ENCODE peak calls at places on chromosomes 6 and 20, in eight cellular contexts. N is sigmoid colon, P is heart right ventricle, G is pancreas, S is brain microvascular endothelial cell, R is K562, W is left ventricle myocardium inferior, E is ascending aorta. C is an unnamed sample.

GRCh38 chr6:167141667-167142432 is 15.9 kb downstream of the GPR31 start:
- DNase-seq in S (no peak), G (no peak), E (no peak), R (peak), P (peak), N (no peak), W (peak), C (no peak)

GRCh38 chr6:35359744-35360348 is 17.5 kb downstream of the PPARD start:
- DNase-seq in S (peak), W (peak), G (peak), N (peak), P (peak), R (no peak), E (no peak), C (no peak)

GRCh38 chr6:138456393-138456775 is 42.9 kb downstream of the NHSL1 start:
- DNase-seq in S (no peak), E (no peak), G (no peak), P (no peak), R (no peak), N (no peak), W (no peak), C (no peak)

GRCh38 chr20:1588869-1589460 is 30.8 kb downstream of the SIRPB1 start:
- DNase-seq in R (no peak), S (no peak), E (no peak), W (no peak), N (no peak), G (no peak), P (no peak), C (no peak)

GRCh38 chr20:1171461-1172093 is 13.2 kb downstream of the TMEM74B start:
- DNase-seq in W (no peak), P (peak), E (no peak), R (peak), N (no peak), S (no peak), G (no peak), C (no peak)

GRCh38 chr6:116954938-116955337 is 77.9 kb downstream of the RFX6 start:
- DNase-seq in R (no peak), E (no peak), W (no peak), P (no peak), G (peak), N (no peak), S (no peak), C (no peak)

GRCh38 chr6:3259491-3259958 is 778 bp downstream of the PSMG4 start:
- DNase-seq in P (peak), R (peak), N (no peak), S (peak), E (no peak), W (peak), G (no peak), C (no peak)

GRCh38 chr6:169225887-169226286 is 27.8 kb downstream of the THBS2 start:
- DNase-seq in R (no peak), E (peak), S (no peak), N (peak), G (no peak), W (no peak), P (no peak), C (peak)

GRCh38 chr6:114564302-114564933 is 221.6 kb upstream of the HS3ST5 start:
- DNase-seq in N (no peak), R (no peak), W (no peak), P (no peak), S (no peak), G (no peak), E (no peak), C (no peak)

GRCh38 chr6:51029576-51029975 is 210.9 kb downstream of the TFAP2B start:
- DNase-seq in S (peak), R (no peak), E (no peak), G (no peak), N (no peak), W (no peak), P (no peak), C (no peak)

GRCh38 chr6:142218441-142218840 is 71.4 kb downstream of the VTA1 start:
- DNase-seq in S (no peak), P (no peak), N (no peak), E (no peak), G (no peak), R (no peak), W (no peak), C (no peak)

GRCh38 chr6:76230711-76231110 is 158.2 kb upstream of the IMPG1 start:
- DNase-seq in R (no peak), W (no peak), G (no peak), E (no peak), N (no peak), S (no peak), P (no peak), C (no peak)

GRCh38 chr6:140857734-140858380 is 1274.9 kb upstream of the GJE1 start:
- DNase-seq in W (no peak), P (no peak), S (peak), G (no peak), E (no peak), N (no peak), R (no peak), C (no peak)

GRCh38 chr20:50292324-50293243 is 102.0 kb downstream of the CEBPB start:
- DNase-seq in E (peak), P (peak), N (peak), S (peak), G (peak), W (peak), R (peak), C (no peak)

GRCh38 chr6:20173833-20174796 is 38.2 kb downstream of the MBOAT1 start:
- DNase-seq in P (no peak), R (no peak), W (no peak), N (no peak), S (no peak), E (no peak), G (no peak), C (no peak)

GRCh38 chr20:33893314-33893713 is 82.2 kb downstream of the CHMP4B start:
- DNase-seq in E (no peak), P (no peak), G (no peak), W (no peak), N (no peak), S (peak), R (no peak), C (no peak)

GRCh38 chr6:142285235-142286087 is 16.3 kb upstream of the ADGRG6 start:
- DNase-seq in S (no peak), W (no peak), R (no peak), E (no peak), N (no peak), P (no peak), G (no peak), C (no peak)

GRCh38 chr6:14881399-14881798 is 364.5 kb upstream of the JARID2 start:
- DNase-seq in N (no peak), R (no peak), G (no peak), P (no peak), E (no peak), S (peak), W (no peak), C (no peak)

GRCh38 chr6:151566557-151566956 is 72.7 kb downstream of the CCDC170 start:
- DNase-seq in G (no peak), P (no peak), N (no peak), R (no peak), W (no peak), E (no peak), S (no peak), C (no peak)

GRCh38 chr6:145673504-145673903 is 61.8 kb downstream of the EPM2A start:
- DNase-seq in P (no peak), R (no peak), W (no peak), S (no peak), E (no peak), G (no peak), N (peak), C (no peak)

GRCh38 chr6:140341272-140341671 is 966.8 kb upstream of the CITED2 start:
- DNase-seq in R (no peak), G (no peak), W (no peak), N (no peak), P (no peak), S (no peak), E (no peak), C (no peak)

GRCh38 chr6:41846666-41847237 is 48.4 kb downstream of the USP49 start:
- DNase-seq in R (peak), P (no peak), E (peak), G (peak), N (peak), S (peak), W (no peak), C (no peak)

GRCh38 chr6:26554669-26555504 is 16.7 kb downstream of the HMGN4 start:
- DNase-seq in E (no peak), G (no peak), S (peak), W (peak), N (no peak), R (peak), P (no peak), C (no peak)

GRCh38 chr6:161393839-161394364 is 120.0 kb upstream of the AGPAT4 start:
- DNase-seq in R (peak), W (no peak), G (no peak), P (no peak), S (peak), E (no peak), N (no peak), C (peak)

GRCh38 chr6:113860165-113860955 is 3.2 kb downstream of the MARCKS start:
- DNase-seq in P (peak), N (peak), G (peak), S (no peak), W (peak), R (no peak), E (no peak), C (peak)

GRCh38 chr6:166667886-166668620 is 41.0 kb upstream of the RPS6KA2 start:
- DNase-seq in G (no peak), P (no peak), W (no peak), R (no peak), E (no peak), N (no peak), S (no peak), C (peak)

GRCh38 chr6:123802351-123802696 is 1.3 kb upstream of the NKAIN2 start:
- DNase-seq in N (no peak), E (no peak), S (no peak), P (no peak), G (no peak), R (no peak), W (no peak), C (no peak)

GRCh38 chr6:167699141-167700036 is 127.3 kb upstream of the AFDN start:
- DNase-seq in S (peak), N (peak), G (no peak), W (peak), P (peak), R (no peak), E (peak), C (no peak)

GRCh38 chr6:170031096-170031471 is 259.8 kb downstream of the DLL1 start:
- DNase-seq in S (no peak), E (no peak), N (peak), P (no peak), W (peak), G (peak), R (no peak), C (no peak)

GRCh38 chr6:2688416-2689064 is 62.2 kb downstream of the MYLK4 start:
- DNase-seq in E (no peak), G (no peak), P (no peak), N (no peak), S (peak), R (peak), W (no peak), C (no peak)

GRCh38 chr20:9411833-9412232 is 102.6 kb upstream of the LAMP5 start:
- DNase-seq in G (no peak), N (no peak), P (no peak), S (no peak), E (no peak), W (no peak), R (no peak), C (no peak)

GRCh38 chr6:44262467-44263356 is 2.6 kb downstream of the NFKBIE start:
- DNase-seq in S (no peak), N (no peak), G (no peak), P (no peak), E (no peak), W (no peak), R (no peak), C (no peak)

GRCh38 chr20:58210398-58210747 is 18.1 kb downstream of the ANKRD60 start:
- DNase-seq in E (no peak), S (no peak), G (no peak), W (no peak), N (no peak), R (no peak), P (no peak), C (no peak)

GRCh38 chr6:150929403-150929802 is 63.9 kb downstream of the MTHFD1L start:
- DNase-seq in P (no peak), E (peak), R (no peak), G (no peak), W (no peak), S (no peak), N (no peak), C (no peak)

GRCh38 chr6:124200661-124201060 is 397.0 kb downstream of the NKAIN2 start:
- DNase-seq in S (no peak), G (no peak), R (no peak), N (no peak), P (no peak), W (no peak), E (no peak), C (no peak)

GRCh38 chr6:33419580-33420492 is at the start of gene SYNGAP1:
- DNase-seq in P (peak), W (peak), R (peak), N (peak), E (peak), G (no peak), S (peak), C (peak)

GRCh38 chr6:33418690-33419291 is 884 bp upstream of the CUTA start:
- DNase-seq in R (peak), G (no peak), S (peak), P (no peak), W (no peak), N (no peak), E (no peak), C (no peak)

GRCh38 chr6:33416386-33417126 is 1.4 kb downstream of the CUTA start:
- DNase-seq in W (no peak), S (no peak), N (no peak), R (no peak), P (no peak), E (no peak), G (no peak), C (no peak)

GRCh38 chr6:33417127-33417902 is 592 bp downstream of the CUTA start:
- DNase-seq in R (peak), W (no peak), S (peak), E (no peak), N (no peak), G (no peak), P (no peak), C (no peak)

GRCh38 chr6:33417903-33418689 is at the start of gene CUTA:
- DNase-seq in P (peak), N (peak), S (peak), E (peak), W (peak), R (peak), G (peak), C (peak)
- TF ChIP-seq CTCF in P (peak), N (no peak), S (peak), E (no peak), W (peak), R (peak), G (no peak), C (peak)

GRCh38 chr6:74607934-74608333 is 597.9 kb downstream of the COL12A1 start:
- DNase-seq in W (no peak), R (no peak), P (no peak), E (no peak), N (no peak), S (no peak), G (no peak), C (no peak)
- H3K27ac ChIP-seq in W (no peak), R (no peak), P (no peak), E (peak), N (no peak), S (peak), G (no peak), C (no peak)

GRCh38 chr20:63478346-63479302 is 6.2 kb upstream of the KCNQ2 start:
- DNase-seq in P (no peak), R (no peak), E (no peak), G (no peak), S (no peak), W (no peak), N (no peak), C (no peak)
- TF ChIP-seq CTCF in P (no peak), R (no peak), E (no peak), G (no peak), S (no peak), W (no peak), N (no peak), C (no peak)

GRCh38 chr6:31049518-31049917 is 39.2 kb downstream of the MUC22 start:
- DNase-seq in P (no peak), E (no peak), G (no peak), S (no peak), N (no peak), R (no peak), W (no peak), C (no peak)

GRCh38 chr6:31042801-31043200 is 32.5 kb downstream of the MUC22 start:
- DNase-seq in S (peak), P (peak), G (no peak), N (no peak), E (no peak), R (peak), W (peak), C (no peak)

GRCh38 chr6:31053873-31054272 is 43.6 kb downstream of the MUC22 start:
- DNase-seq in S (no peak), G (no peak), W (peak), P (peak), R (no peak), N (no peak), E (no peak), C (no peak)

DNA sequence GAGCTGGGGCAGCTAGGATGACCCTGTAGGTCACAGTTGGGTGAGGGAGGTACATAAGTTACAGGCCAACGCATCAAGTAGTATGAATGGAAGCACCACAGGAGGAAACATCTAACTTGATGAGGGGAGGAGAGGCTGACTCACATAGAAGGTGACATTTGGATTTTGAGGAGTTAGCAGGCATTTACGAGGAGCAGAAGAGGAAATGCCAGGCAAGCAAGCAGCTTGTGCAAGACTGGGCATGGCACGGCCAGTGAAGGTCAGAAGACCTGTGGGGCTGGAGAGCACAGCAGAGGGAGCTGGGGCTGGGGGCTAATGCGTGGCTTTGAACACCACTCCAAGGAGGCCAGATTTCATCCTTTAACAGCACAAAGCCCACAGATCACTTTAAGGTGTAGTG is 37.8 kb downstream of the MUC22 start:
- DNase-seq in E (no peak), W (no peak), G (no peak), S (no peak), N (no peak), P (no peak), R (no peak), C (no peak)
- H3K27ac ChIP-seq in E (no peak), W (no peak), G (no peak), S (no peak), N (no peak), P (no peak), R (no peak), C (no peak)

GRCh38 chr20:38731738-38732113 is 7.4 kb downstream of the SLC32A1 start:
- DNase-seq in P (no peak), G (no peak), N (peak), R (no peak), W (no peak), E (no peak), S (no peak), C (no peak)
- TF ChIP-seq CTCF in P (no peak), G (no peak), N (no peak), R (no peak), W (no peak), E (no peak), S (no peak), C (no peak)

GRCh38 chr6:13465734-13466133 is 21.7 kb downstream of the GFOD1 start:
- DNase-seq in P (no peak), E (no peak), W (no peak), N (no peak), G (no peak), R (no peak), S (no peak), C (no peak)
- H3K27ac ChIP-seq in P (no peak), E (no peak), W (peak), N (no peak), G (no peak), R (no peak), S (no peak), C (no peak)

DNA sequence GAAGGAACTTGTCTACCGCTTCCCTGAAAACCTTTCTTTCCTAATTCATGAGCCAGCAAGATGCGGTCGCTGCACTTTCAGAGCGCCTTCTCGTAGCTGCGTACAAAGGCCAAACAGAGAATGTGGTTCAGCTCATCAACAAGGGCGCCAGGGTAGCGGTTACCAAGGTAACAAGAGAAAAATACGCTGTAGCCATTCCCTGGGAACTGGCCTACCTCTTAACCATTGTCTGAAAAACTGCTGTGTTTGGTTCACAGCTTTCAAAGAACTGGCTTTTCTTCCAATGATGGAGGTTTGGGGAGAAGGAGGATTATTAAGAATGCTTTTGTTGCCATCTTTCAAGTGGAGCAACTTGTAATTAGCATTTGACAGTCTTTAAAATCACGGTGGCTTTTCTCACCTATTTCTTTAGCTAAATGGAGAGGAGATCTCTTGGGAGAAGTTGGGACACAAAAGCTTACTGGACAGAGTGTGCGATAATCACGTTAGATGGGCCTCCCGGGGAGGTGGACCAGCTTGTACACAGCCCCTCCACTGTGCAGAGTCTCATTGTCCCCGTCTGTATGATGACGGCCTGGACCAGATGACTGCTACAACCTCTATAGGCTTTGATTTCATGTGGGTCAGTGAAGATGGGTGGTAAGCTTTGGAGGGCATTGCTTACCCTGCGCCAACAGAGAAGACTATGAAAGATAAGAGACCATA is 71.5 kb downstream of the LYRM2 start:
- DNase-seq in E (no peak), R (no peak), S (no peak), N (no peak), P (no peak), G (no peak), W (no peak), C (no peak)
- TF ChIP-seq CTCF in E (no peak), R (no peak), S (no peak), N (no peak), P (no peak), G (no peak), W (no peak), C (no peak)

GRCh38 chr20:48143435-48144081 is 358.3 kb upstream of the SULF2 start:
- DNase-seq in N (peak), S (no peak), G (no peak), E (no peak), P (no peak), W (no peak), R (no peak), C (no peak)

GRCh38 chr20:48142258-48142657 is 357.0 kb upstream of the SULF2 start:
- DNase-seq in E (no peak), N (peak), P (no peak), G (no peak), W (no peak), S (no peak), R (no peak), C (no peak)

GRCh38 chr20:48139262-48140041 is 354.2 kb upstream of the SULF2 start:
- DNase-seq in E (no peak), P (no peak), S (no peak), R (peak), G (no peak), N (no peak), W (no peak), C (no peak)
- H3K27ac ChIP-seq in E (no peak), P (no peak), S (no peak), R (no peak), G (no peak), N (no peak), W (no peak), C (no peak)